ENCODE peak calls at places on chromosomes 16 and 17, in five cellular contexts. I is GM23338, U is H1, H is HL-60, Q is K562. N is an unnamed sample.

GRCh38 chr16:79351927-79352326 is 248.6 kb downstream of the MAF start:
- DNase-seq in U (no peak), H (no peak), I (no peak), Q (no peak), N (no peak)

GRCh38 chr16:3095869-3096268 is 3.2 kb downstream of the ZSCAN10 start:
- DNase-seq in I (peak), H (peak), U (no peak), Q (peak), N (no peak)

GRCh38 chr17:14352139-14352538 is 51.3 kb downstream of the HS3ST3B1 start:
- DNase-seq in H (peak), U (no peak), Q (no peak), I (no peak), N (no peak)

GRCh38 chr16:19481291-19481690 is 40.6 kb downstream of the GDE1 start:
- DNase-seq in Q (peak), H (no peak), I (no peak), U (no peak), N (no peak)

GRCh38 chr16:19846421-19846820 is 38.2 kb downstream of the GPRC5B start:
- DNase-seq in Q (no peak), I (no peak), H (no peak), U (no peak), N (no peak)

GRCh38 chr16:34758835-34759234 is 1299.4 kb downstream of the TP53TG3F start:
- DNase-seq in H (no peak), Q (no peak), I (no peak), U (no peak), N (no peak)

GRCh38 chr17:45332989-45333701 is 16.3 kb upstream of the MAP3K14 start:
- DNase-seq in H (peak), U (no peak), Q (peak), I (no peak), N (no peak)

GRCh38 chr17:5000237-5000639 is 2.5 kb downstream of the KIF1C start:
- DNase-seq in U (no peak), I (peak), H (no peak), Q (no peak), N (peak)

GRCh38 chr17:37065486-37066321 is 117.0 kb downstream of the AATF start:
- DNase-seq in H (no peak), U (no peak), Q (peak), I (peak), N (no peak)

GRCh38 chr16:23079683-23080221 is 69.5 kb downstream of the USP31 start:
- DNase-seq in U (no peak), I (no peak), Q (no peak), H (no peak), N (no peak)

GRCh38 chr17:78040561-78041400 is 82.3 kb downstream of the TNRC6C start:
- DNase-seq in H (no peak), Q (no peak), U (no peak), I (peak), N (peak)

GRCh38 chr17:28391401-28391800 is 14.6 kb downstream of the SLC46A1 start:
- DNase-seq in U (no peak), H (no peak), I (no peak), Q (peak), N (no peak)

GRCh38 chr16:1768767-1769401 is 2.5 kb downstream of the NME3 start:
- DNase-seq in Q (no peak), U (no peak), I (no peak), H (no peak), N (no peak)

GRCh38 chr16:57892041-57892440 is 78.9 kb downstream of the CNGB1 start:
- DNase-seq in Q (no peak), I (no peak), U (no peak), H (no peak), N (no peak)

GRCh38 chr17:43695968-43696865 is 34.5 kb upstream of the MEOX1 start:
- DNase-seq in Q (no peak), U (no peak), H (no peak), I (no peak), N (no peak)

GRCh38 chr17:58710948-58711552 is 18.6 kb downstream of the RAD51C start:
- DNase-seq in U (no peak), H (peak), I (peak), Q (peak), N (peak)

GRCh38 chr16:56289862-56290261 is 98.6 kb downstream of the GNAO1 start:
- DNase-seq in H (no peak), I (no peak), Q (peak), U (no peak), N (no peak)

GRCh38 chr17:1724351-1724868 is at the start of gene WDR81:
- DNase-seq in U (no peak), Q (peak), H (peak), I (peak), N (peak)

GRCh38 chr17:16286947-16287562 is 66.2 kb downstream of the CENPV start:
- DNase-seq in U (no peak), H (no peak), Q (peak), I (peak), N (no peak)

GRCh38 chr17:1347681-1348318 is 52.2 kb downstream of the YWHAE start:
- DNase-seq in I (no peak), U (no peak), H (no peak), Q (no peak), N (peak)

GRCh38 chr17:63345598-63345997 is 100.5 kb downstream of the CYB561 start:
- DNase-seq in U (no peak), H (no peak), Q (no peak), I (no peak), N (no peak)

GRCh38 chr17:4711671-4712111 is 1.3 kb downstream of the ARRB2 start:
- DNase-seq in Q (no peak), H (peak), U (no peak), I (no peak), N (no peak)

GRCh38 chr17:63543822-63544420 is 6.4 kb upstream of the DCAF7 start:
- DNase-seq in H (no peak), I (no peak), U (no peak), Q (no peak), N (no peak)

GRCh38 chr16:82439678-82440293 is 187.0 kb upstream of the CDH13 start:
- DNase-seq in I (peak), H (no peak), U (no peak), Q (no peak), N (no peak)

GRCh38 chr16:49112754-49113153 is 168.9 kb downstream of the CBLN1 start:
- DNase-seq in I (no peak), U (no peak), Q (no peak), H (no peak), N (no peak)

GRCh38 chr16:59878999-59879398 is 1144.9 kb upstream of the GOT2 start:
- DNase-seq in Q (no peak), I (no peak), U (no peak), H (no peak), N (no peak)

GRCh38 chr16:28069921-28070794 is 6.6 kb upstream of the GSG1L start:
- DNase-seq in H (no peak), I (no peak), Q (no peak), U (no peak), N (no peak)

GRCh38 chr16:57503366-57503765 is 17.1 kb upstream of the DOK4 start:
- DNase-seq in U (no peak), Q (no peak), I (peak), H (no peak), N (no peak)

GRCh38 chr17:79478841-79479240 is 132.0 kb downstream of the RBFOX3 start:
- DNase-seq in I (no peak), H (no peak), Q (no peak), U (no peak), N (no peak)

GRCh38 chr16:89045181-89045815 is 48.4 kb upstream of the ACSF3 start:
- DNase-seq in H (no peak), I (no peak), Q (no peak), U (no peak), N (no peak)

GRCh38 chr16:9934723-9935508 is 247.3 kb downstream of the GRIN2A start:
- DNase-seq in I (no peak), Q (no peak), H (no peak), U (no peak), N (no peak)

GRCh38 chr16:102060-102855 is 24.2 kb downstream of the MPG start:
- DNase-seq in U (no peak), Q (no peak), H (no peak), I (no peak), N (no peak)

GRCh38 chr16:11781773-11782172 is 15.3 kb downstream of the ZC3H7A start:
- DNase-seq in I (no peak), U (no peak), Q (no peak), H (no peak), N (no peak)

GRCh38 chr16:54628796-54629625 is 301.7 kb upstream of the IRX5 start:
- DNase-seq in H (no peak), U (no peak), I (no peak), Q (no peak), N (peak)

DNA sequence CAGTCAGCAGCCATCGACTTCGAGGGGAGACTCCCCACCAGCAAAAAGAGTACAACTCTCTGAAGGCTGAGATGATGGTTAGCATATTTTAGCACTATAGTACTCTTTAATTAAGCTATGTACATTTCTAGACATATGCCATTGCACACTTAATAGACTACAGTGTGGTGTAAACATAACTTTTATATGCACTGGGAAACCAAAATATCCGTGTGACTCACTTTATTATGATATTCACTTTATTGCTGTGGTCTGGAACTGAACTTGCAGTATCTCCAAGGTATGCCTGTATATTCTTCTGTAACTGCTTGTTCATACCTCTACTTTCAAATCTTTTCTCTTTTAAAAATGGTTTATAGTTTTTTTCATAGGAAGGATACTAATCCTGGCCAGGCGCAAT is 11.0 kb upstream of the NXPH3 start:
- DNase-seq in Q (no peak), H (no peak), I (no peak), U (no peak), N (no peak)
- TF ChIP-seq POLR2AphosphoS5 in Q (no peak), H (no peak), I (no peak), U (no peak), N (no peak)

DNA sequence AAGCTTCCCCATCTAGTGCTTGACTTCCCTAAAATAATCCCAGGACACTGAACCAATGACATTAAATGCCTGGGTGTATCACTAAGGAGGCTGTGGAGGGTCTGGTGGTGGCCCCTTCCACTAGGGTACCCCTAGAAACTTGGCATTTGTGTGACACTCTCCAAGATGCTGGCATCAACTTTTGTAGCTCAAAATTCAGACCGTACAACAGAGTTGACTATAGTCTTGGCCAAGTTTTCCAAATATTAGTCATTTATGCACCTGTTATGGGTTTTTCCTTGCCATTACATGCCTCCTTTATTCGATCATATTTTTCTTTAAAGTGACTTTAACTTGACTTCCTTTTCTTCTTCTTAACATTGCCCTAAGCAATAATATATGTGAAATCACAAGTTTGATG is 124.8 kb upstream of the CACNG3 start:
- DNase-seq in I (no peak), U (no peak), H (no peak), Q (no peak), N (no peak)
- H3K27ac ChIP-seq in I (no peak), U (no peak), H (no peak), Q (no peak), N (no peak)

GRCh38 chr17:75639771-75640555 is 6.7 kb downstream of the SMIM5 start:
- DNase-seq in Q (no peak), U (no peak), I (no peak), H (no peak), N (peak)
- TF ChIP-seq POLR2AphosphoS5 in Q (no peak), U (no peak), I (no peak), H (no peak), N (peak)

DNA sequence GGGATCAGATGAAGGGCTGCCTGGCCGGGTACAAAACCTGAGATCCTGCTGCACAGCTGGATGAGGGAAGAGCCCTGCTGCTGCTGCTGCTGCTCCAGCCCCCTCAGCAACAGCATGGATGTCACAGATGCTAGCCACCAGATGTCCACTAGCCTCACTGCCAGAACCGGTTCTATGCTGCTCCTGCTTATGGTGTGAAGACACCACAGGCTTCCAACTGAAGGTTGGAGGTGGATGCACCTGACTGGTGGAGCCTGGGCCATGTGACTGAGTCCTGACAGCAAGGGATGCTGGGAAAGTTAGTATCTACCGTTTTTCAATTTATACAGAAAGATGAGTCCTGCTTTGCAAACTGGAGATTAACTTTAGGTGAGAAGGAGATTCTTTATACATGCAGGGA is 17.6 kb downstream of the ACTG1 start:
- DNase-seq in Q (no peak), H (no peak), U (no peak), I (no peak), N (no peak)
- H3K27ac ChIP-seq in Q (no peak), H (no peak), U (no peak), I (no peak), N (no peak)

GRCh38 chr16:75378616-75379015 is 54.7 kb downstream of the CFDP1 start:
- DNase-seq in H (no peak), U (no peak), Q (no peak), I (no peak), N (no peak)

GRCh38 chr16:75379339-75379738 is 54.0 kb downstream of the CFDP1 start:
- DNase-seq in U (no peak), H (no peak), Q (no peak), I (no peak), N (no peak)

GRCh38 chr16:75376475-75376907 is 56.8 kb downstream of the CFDP1 start:
- DNase-seq in U (no peak), Q (no peak), I (peak), H (no peak), N (no peak)

GRCh38 chr16:75379911-75380847 is 53.1 kb downstream of the CFDP1 start:
- DNase-seq in I (no peak), Q (no peak), U (no peak), H (peak), N (no peak)

DNA sequence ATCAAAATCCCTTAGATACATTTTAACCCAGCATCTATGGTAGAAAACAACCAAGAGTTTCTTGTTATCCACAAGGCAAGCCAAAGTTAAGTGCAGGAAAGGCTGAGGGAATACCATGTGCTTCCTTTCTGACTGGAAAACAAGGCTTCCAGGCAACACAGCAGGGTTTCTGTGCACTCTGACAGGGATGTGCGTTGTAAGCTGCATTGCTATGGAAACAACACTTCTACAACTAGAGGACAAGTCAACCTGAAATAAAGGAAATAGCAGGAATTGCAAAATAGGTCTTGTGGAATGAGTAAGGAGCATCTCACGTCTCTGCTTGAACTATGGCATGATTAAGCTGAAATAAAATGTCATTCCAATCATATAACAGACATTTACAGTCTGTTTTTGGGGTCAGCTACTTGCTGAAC is 55.3 kb downstream of the CFDP1 start:
- DNase-seq in I (peak), U (no peak), H (peak), Q (no peak), N (no peak)
- TF ChIP-seq POLR2AphosphoS5 in I (no peak), U (no peak), H (no peak), Q (no peak), N (peak)

GRCh38 chr16:87723224-87723619 is 42.6 kb downstream of the KLHDC4 start:
- DNase-seq in H (no peak), U (no peak), I (no peak), Q (peak), N (peak)
- H3K27ac ChIP-seq in H (no peak), U (no peak), I (no peak), Q (no peak), N (no peak)

GRCh38 chr16:21637032-21637968 is 15.1 kb downstream of the IGSF6 start:
- DNase-seq in H (no peak), Q (no peak), U (no peak), I (no peak), N (no peak)
- TF ChIP-seq POLR2AphosphoS5 in H (no peak), Q (no peak), U (no peak), I (no peak), N (no peak)

GRCh38 chr16:66403531-66404145 is 23.5 kb upstream of the BEAN1 start:
- DNase-seq in U (no peak), Q (no peak), H (no peak), I (no peak), N (no peak)
- H3K27ac ChIP-seq in U (no peak), Q (no peak), H (no peak), I (no peak), N (no peak)